ENCODE peak calls at places on chromosomes 16 and 17, in six cellular contexts. I is A549, J is IMR-90, K is K562, P is H1, Y is GM12878. G is an unnamed sample.

GRCh38 chr16:72787130-72787518 is 260.8 kb downstream of the ZFHX3 start:
- DNase-seq in I (no peak), J (no peak), K (no peak), P (peak), Y (no peak), G (no peak)

GRCh38 chr17:78384479-78385175 is 6.2 kb downstream of the PGS1 start:
- DNase-seq in I (no peak), J (no peak), K (no peak), P (no peak), Y (no peak), G (no peak)

GRCh38 chr17:76918811-76919210 is 50.6 kb downstream of the MGAT5B start:
- DNase-seq in I (no peak), J (no peak), K (no peak), P (no peak), Y (no peak), G (no peak)

GRCh38 chr17:65043802-65044201 is 12.7 kb downstream of the GNA13 start:
- DNase-seq in I (no peak), J (no peak), K (no peak), P (no peak), Y (no peak), G (no peak)

GRCh38 chr17:41367426-41368075 is 2.1 kb downstream of the KRT33B start:
- DNase-seq in I (no peak), J (peak), K (no peak), P (no peak), Y (no peak), G (no peak)

GRCh38 chr16:8355714-8356113 is 234.6 kb downstream of the TMEM114 start:
- DNase-seq in I (no peak), J (no peak), K (no peak), P (no peak), Y (no peak), G (no peak)

GRCh38 chr16:21100447-21100846 is 50.2 kb downstream of the DNAH3 start:
- DNase-seq in I (peak), J (peak), K (no peak), P (no peak), Y (no peak), G (peak)

GRCh38 chr17:29617481-29618271 is 5.0 kb downstream of the CORO6 start:
- DNase-seq in I (peak), J (peak), K (peak), P (peak), Y (peak), G (peak)

GRCh38 chr17:46865100-46865499 is 13.7 kb downstream of the WNT9B start:
- DNase-seq in I (no peak), J (peak), K (no peak), P (no peak), Y (no peak), G (no peak)

GRCh38 chr16:88505405-88506082 is 52.5 kb downstream of the ZFPM1 start:
- DNase-seq in I (peak), J (no peak), K (peak), P (peak), Y (no peak), G (peak)

GRCh38 chr16:4052096-4052495 is 64.1 kb downstream of the ADCY9 start:
- DNase-seq in I (no peak), J (no peak), K (no peak), P (no peak), Y (no peak), G (no peak)

GRCh38 chr17:28334666-28335200 is 539 bp downstream of the IFT20 start:
- DNase-seq in I (no peak), J (peak), K (no peak), P (no peak), Y (no peak), G (no peak)

GRCh38 chr16:5649762-5650445 is 552.3 kb upstream of the EEF2KMT start:
- DNase-seq in I (no peak), J (no peak), K (no peak), P (no peak), Y (no peak), G (no peak)

GRCh38 chr16:15451098-15451731 is 16.8 kb downstream of the BMERB1 start:
- DNase-seq in I (no peak), J (no peak), K (no peak), P (no peak), Y (no peak), G (no peak)

GRCh38 chr17:39826334-39826733 is 37.8 kb downstream of the IKZF3 start:
- DNase-seq in I (no peak), J (no peak), K (no peak), P (no peak), Y (no peak), G (no peak)

GRCh38 chr16:3158498-3159314 is 23.9 kb downstream of the ZNF213 start:
- DNase-seq in I (peak), J (peak), K (peak), P (peak), Y (no peak), G (peak)

GRCh38 chr17:82051776-82052637 is at the start of the genes GPS1 and RFNG:
- DNase-seq in I (peak), J (peak), K (peak), P (peak), Y (no peak), G (no peak)

GRCh38 chr17:2690165-2691068 is 21.1 kb downstream of the CLUH start:
- DNase-seq in I (no peak), J (no peak), K (peak), P (no peak), Y (no peak), G (no peak)

GRCh38 chr17:47703671-47704070 is 9.7 kb downstream of the TBKBP1 start:
- DNase-seq in I (no peak), J (no peak), K (no peak), P (no peak), Y (no peak), G (no peak)

GRCh38 chr16:70257391-70257790 is 5.7 kb upstream of the EXOSC6 start:
- DNase-seq in I (no peak), J (no peak), K (no peak), P (peak), Y (no peak), G (no peak)

GRCh38 chr16:53892155-53892554 is 188.2 kb downstream of the FTO start:
- DNase-seq in I (peak), J (peak), K (peak), P (peak), Y (no peak), G (peak)

GRCh38 chr16:70694517-70695218 is 8.8 kb upstream of the MTSS2 start:
- DNase-seq in I (no peak), J (no peak), K (no peak), P (no peak), Y (no peak), G (no peak)

GRCh38 chr17:77462553-77463497 is 322.1 kb downstream of the SEC14L1 start:
- DNase-seq in I (no peak), J (no peak), K (no peak), P (no peak), Y (no peak), G (no peak)

GRCh38 chr16:15782573-15783365 is 74.1 kb downstream of the MYH11 start:
- DNase-seq in I (no peak), J (peak), K (peak), P (no peak), Y (no peak), G (no peak)

GRCh38 chr17:71765437-71765836 is 355.4 kb upstream of the SOX9 start:
- DNase-seq in I (no peak), J (peak), K (no peak), P (no peak), Y (no peak), G (no peak)
- TF ChIP-seq CEBPB in I (no peak), J (no peak), K (no peak), P (no peak), Y (no peak), G (no peak)

GRCh38 chr17:57665696-57666095 is 79.4 kb downstream of the CCDC182 start:
- DNase-seq in I (no peak), J (no peak), K (no peak), P (no peak), Y (no peak), G (no peak)

GRCh38 chr17:57663326-57664070 is 81.6 kb downstream of the CCDC182 start:
- DNase-seq in I (no peak), J (no peak), K (no peak), P (no peak), Y (no peak), G (no peak)

GRCh38 chr17:57665128-57665527 is 80.0 kb downstream of the CCDC182 start:
- DNase-seq in I (no peak), J (no peak), K (no peak), P (no peak), Y (no peak), G (no peak)

GRCh38 chr17:57662021-57662420 is 83.1 kb downstream of the CCDC182 start:
- DNase-seq in I (no peak), J (no peak), K (no peak), P (no peak), Y (no peak), G (no peak)

GRCh38 chr17:57662644-57663308 is 82.3 kb downstream of the CCDC182 start:
- DNase-seq in I (peak), J (peak), K (peak), P (peak), Y (no peak), G (peak)
- TF ChIP-seq CEBPB in I (no peak), J (peak), K (no peak), P (no peak), Y (no peak), G (no peak)

GRCh38 chr16:81713295-81713772 is 65.8 kb upstream of the PLCG2 start:
- DNase-seq in I (peak), J (no peak), K (no peak), P (no peak), Y (no peak), G (no peak)

GRCh38 chr16:81714593-81714992 is 64.5 kb upstream of the PLCG2 start:
- DNase-seq in I (no peak), J (no peak), K (no peak), P (no peak), Y (no peak), G (no peak)

GRCh38 chr16:81715358-81716196 is 63.5 kb upstream of the PLCG2 start:
- DNase-seq in I (no peak), J (no peak), K (no peak), P (no peak), Y (peak), G (no peak)

GRCh38 chr16:81712681-81713080 is 66.4 kb upstream of the PLCG2 start:
- DNase-seq in I (peak), J (no peak), K (no peak), P (no peak), Y (no peak), G (no peak)

DNA sequence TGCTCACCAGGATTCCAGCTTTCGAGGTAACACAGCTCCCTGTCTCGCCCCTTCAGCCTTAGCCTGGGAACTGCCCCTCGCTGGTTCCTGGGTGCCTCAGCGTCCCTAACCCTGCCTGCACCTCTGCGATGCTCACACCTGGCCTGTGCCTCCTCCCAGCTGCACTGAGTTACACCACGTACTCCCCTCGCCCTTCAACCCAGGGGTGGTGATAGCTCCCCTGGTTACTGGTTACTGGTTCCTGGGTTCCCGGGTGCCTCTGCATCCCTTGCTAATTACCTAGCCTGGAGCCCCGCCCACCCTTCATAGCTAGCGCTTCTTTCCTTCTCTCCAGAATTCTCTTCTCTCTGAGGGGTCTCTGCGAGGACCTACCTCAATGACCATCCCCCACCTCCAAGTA is 65.3 kb upstream of the PLCG2 start:
- DNase-seq in I (no peak), J (no peak), K (no peak), P (no peak), Y (no peak), G (no peak)
- TF ChIP-seq CEBPB in I (no peak), J (no peak), K (no peak), P (no peak), Y (no peak), G (no peak)

DNA sequence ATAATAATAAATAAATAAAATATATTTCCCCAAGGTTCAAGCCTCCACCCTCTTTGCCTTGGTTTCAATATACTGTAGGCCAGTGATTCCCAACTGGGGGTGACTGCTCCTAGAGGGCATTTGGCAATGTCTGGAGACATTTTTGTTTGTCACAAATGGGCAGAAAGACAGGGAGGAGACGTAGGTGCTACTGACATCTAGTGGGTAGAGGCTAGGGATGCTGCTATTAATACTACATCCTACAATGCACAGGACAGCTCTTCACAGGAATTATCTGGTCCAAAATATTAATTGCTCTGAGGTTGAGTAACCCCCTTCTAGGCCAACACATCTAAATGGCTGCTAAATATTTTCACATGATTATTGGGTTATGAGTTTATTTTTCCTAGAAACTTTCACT is 12.8 kb upstream of the PRR14 start:
- DNase-seq in I (peak), J (peak), K (no peak), P (no peak), Y (no peak), G (peak)
- TF ChIP-seq CEBPB in I (peak), J (no peak), K (peak), P (no peak), Y (no peak), G (peak)

GRCh38 chr17:75246404-75246803 is 15.0 kb downstream of the GGA3 start:
- DNase-seq in I (no peak), J (no peak), K (no peak), P (no peak), Y (no peak), G (no peak)

GRCh38 chr17:75245011-75245410 is 16.4 kb downstream of the GGA3 start:
- DNase-seq in I (no peak), J (no peak), K (no peak), P (no peak), Y (no peak), G (no peak)

GRCh38 chr17:75249564-75249963 is 11.8 kb downstream of the GGA3 start:
- DNase-seq in I (no peak), J (no peak), K (no peak), P (no peak), Y (no peak), G (no peak)

GRCh38 chr17:75252039-75252816 is 9.2 kb downstream of the GGA3 start:
- DNase-seq in I (no peak), J (no peak), K (no peak), P (no peak), Y (no peak), G (no peak)

DNA sequence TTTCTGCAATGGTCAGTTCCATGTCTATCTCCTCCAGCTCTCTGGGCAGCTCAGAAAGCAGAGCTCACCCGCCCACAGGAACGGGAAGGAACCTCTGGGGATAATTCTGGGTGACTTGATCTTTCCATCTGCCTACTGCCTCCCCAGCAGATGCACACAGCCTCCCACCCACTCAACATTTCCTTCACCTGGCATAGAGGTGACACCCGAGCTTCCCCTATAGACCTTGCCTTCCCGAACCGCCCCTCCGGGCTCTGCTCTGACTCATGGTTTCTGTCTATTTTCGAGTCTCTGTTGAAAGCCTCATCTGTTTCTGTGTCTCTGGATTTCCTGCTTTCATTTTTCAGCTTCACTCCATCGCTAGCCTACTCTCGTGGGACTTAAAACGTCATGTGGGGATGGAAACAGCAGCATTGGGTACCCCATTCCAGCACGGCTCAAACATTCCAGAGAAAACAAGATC is 11.4 kb downstream of the GGA3 start:
- DNase-seq in I (no peak), J (peak), K (no peak), P (no peak), Y (peak), G (no peak)
- TF ChIP-seq CEBPB in I (no peak), J (no peak), K (no peak), P (no peak), Y (no peak), G (no peak)

DNA sequence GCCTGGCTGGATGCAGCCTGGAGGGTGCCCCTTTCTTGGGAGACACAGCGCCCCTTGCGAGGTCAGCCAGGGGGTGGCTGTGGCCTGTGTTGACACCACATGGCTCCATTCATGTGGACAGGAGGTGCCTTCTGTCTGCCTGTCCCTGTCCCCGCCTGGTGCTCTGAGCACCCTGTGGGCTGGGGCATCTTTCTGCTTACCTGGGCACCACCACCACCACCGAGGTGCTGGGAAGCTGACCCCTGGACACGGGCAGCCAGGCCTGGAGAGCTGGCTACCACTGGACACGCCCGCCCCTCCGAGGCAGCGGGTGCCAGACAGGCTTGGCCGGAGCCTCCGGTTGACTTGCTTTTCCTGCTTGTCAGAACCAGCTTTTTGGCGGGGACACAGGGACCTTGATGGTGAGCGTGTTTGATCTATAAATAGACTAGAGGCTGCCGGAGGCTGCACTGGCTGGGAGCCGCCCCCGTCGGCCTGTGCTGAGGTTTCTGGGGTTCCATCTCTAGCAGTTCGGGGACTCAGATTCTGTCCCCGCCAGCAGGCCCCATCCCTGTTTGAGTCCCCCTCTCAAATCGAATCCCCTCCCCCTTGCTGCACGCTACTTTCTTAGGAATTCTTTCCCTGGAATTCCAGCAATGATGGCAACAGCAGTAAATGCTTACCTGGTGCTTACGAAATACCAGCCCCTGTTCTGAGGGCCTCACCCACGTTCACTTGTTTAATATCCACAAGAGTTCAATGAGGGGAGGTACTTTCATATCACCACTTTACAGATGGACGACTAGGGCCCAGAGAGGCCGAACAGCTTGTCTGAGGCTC is 121.1 kb upstream of the GSE1 start:
- DNase-seq in I (no peak), J (no peak), K (no peak), P (no peak), Y (no peak), G (peak)
- TF ChIP-seq CEBPB in I (peak), J (no peak), K (peak), P (peak), Y (no peak), G (no peak)

GRCh38 chr17:60863892-60864673 is 186.4 kb downstream of the BCAS3 start:
- DNase-seq in I (no peak), J (peak), K (no peak), P (no peak), Y (no peak), G (no peak)

GRCh38 chr17:60862482-60862881 is 184.8 kb downstream of the BCAS3 start:
- DNase-seq in I (no peak), J (no peak), K (no peak), P (no peak), Y (no peak), G (no peak)

GRCh38 chr17:60864674-60865080 is 187.0 kb downstream of the BCAS3 start:
- DNase-seq in I (no peak), J (no peak), K (no peak), P (no peak), Y (no peak), G (no peak)
- TF ChIP-seq CEBPB in I (no peak), J (no peak), K (no peak), P (no peak), Y (no peak), G (no peak)

DNA sequence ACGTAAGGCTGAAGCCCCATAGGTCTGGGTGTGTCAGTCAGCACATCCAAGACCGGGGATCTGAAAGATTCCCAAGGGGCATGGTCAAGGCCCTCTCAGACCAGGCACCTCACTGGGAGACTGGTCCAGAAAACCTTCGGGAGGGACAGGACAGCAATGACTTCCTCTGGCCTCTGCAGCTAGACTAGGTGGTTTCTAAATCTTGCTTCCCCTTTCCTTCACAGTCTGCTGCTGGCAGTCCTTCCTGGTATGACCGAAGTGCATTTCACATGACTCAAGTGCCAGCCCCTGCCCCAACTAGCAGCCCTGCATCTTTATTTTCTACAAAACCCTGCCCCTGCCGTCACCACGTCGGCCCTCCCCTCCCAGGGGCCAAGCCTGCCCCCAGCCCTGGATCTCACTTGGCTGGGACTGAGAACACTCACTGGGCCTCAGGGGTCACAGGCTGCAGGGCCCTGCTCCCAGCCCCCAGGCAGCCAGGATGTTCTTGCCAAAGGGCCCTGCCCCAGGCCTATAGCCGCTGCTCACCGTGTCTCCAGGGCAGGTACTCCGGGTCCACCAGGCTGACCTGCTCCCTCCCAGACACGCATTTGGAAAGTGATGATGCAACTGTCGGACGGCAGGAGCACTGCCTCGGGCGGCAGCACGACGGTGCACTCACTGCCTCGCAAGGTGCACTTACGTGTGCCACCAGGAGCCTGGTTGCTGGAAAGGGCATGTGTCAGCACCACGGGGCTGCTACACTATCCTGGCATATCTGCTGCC is 18.2 kb downstream of the POLR3K start:
- DNase-seq in I (no peak), J (no peak), K (no peak), P (no peak), Y (no peak), G (no peak)
- TF ChIP-seq CEBPB in I (no peak), J (peak), K (peak), P (no peak), Y (no peak), G (no peak)

DNA sequence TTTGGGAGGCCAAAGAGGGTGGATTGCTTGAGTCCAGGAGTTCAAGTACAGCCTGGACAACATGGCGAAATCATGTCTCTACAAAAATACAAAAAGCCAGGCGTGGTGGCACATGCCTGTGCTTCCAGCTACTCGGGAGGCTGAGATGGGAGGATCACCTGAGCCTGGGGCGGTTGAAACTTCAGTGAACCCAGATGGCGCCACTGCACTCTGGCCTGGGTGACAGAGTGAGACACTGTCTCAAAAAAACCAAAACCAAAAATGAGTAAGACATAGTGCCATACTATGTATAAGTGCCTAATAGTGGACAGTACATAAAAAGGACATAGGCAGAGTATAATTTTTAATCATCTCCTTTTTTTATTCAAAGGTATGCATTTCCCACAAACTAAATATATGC is 4.0 kb downstream of the CTC1 start:
- DNase-seq in I (peak), J (no peak), K (no peak), P (no peak), Y (no peak), G (no peak)
- TF ChIP-seq CEBPB in I (no peak), J (no peak), K (no peak), P (no peak), Y (no peak), G (no peak)